ENCODE peak calls at places on chromosomes 16 and 17, in four cellular contexts. V is H9, C is IMR-90, Q is H1. X is an unnamed sample.

GRCh38 chr17:49482144-49482817 is 12.8 kb upstream of the NGFR start:
- DNase-seq in Q (no peak), V (no peak), C (peak; percentile 16), X (no peak)

GRCh38 chr17:8885968-8886674 is 18.6 kb upstream of the PIK3R6 start:
- DNase-seq in V (peak; percentile 84), C (no peak), Q (no peak), X (peak; percentile 32)

GRCh38 chr17:82668024-82668630 is 19.9 kb upstream of the WDR45B start:
- DNase-seq in Q (no peak), C (no peak), V (no peak), X (no peak)

GRCh38 chr16:790086-790485 is 1.7 kb downstream of the CHTF18 start:
- DNase-seq in Q (no peak), V (no peak), C (no peak), X (no peak)

GRCh38 chr17:48510761-48511604 is 19.8 kb downstream of the HOXB1 start:
- DNase-seq in Q (no peak), C (peak; percentile 71), V (no peak), X (no peak)

GRCh38 chr16:89123001-89123830 is 29.6 kb downstream of the ACSF3 start:
- DNase-seq in V (no peak), Q (no peak), C (no peak), X (no peak)

GRCh38 chr16:81544261-81544660 is 99.7 kb downstream of the CMIP start:
- DNase-seq in V (no peak), C (no peak), Q (no peak), X (no peak)

GRCh38 chr17:61806081-61806828 is 57.1 kb downstream of the BRIP1 start:
- DNase-seq in Q (no peak), V (no peak), C (no peak), X (peak; percentile 61)

GRCh38 chr17:49951362-49952080 is 17.5 kb upstream of the DLX4 start:
- DNase-seq in Q (no peak), V (no peak), C (no peak), X (no peak)

GRCh38 chr17:61402978-61403845 is 3.6 kb downstream of the TBX2 start:
- DNase-seq in Q (peak; percentile 61), C (peak; percentile 66), V (peak; percentile 82), X (no peak)

GRCh38 chr17:74827800-74828199 is 31.9 kb downstream of the GRIN2C start:
- DNase-seq in C (no peak), V (no peak), Q (no peak), X (no peak)

GRCh38 chr16:14470788-14471187 is 159.3 kb downstream of the PARN start:
- DNase-seq in V (no peak), Q (no peak), C (no peak), X (no peak)

GRCh38 chr16:14464796-14465195 is 165.3 kb downstream of the PARN start:
- DNase-seq in V (no peak), C (no peak), Q (no peak), X (no peak)

GRCh38 chr16:14462811-14463210 is 167.2 kb downstream of the PARN start:
- DNase-seq in C (peak; percentile 29), V (no peak), Q (no peak), X (peak; percentile 88)

GRCh38 chr16:14464192-14464591 is 165.9 kb downstream of the PARN start:
- DNase-seq in V (no peak), C (no peak), Q (no peak), X (no peak)

GRCh38 chr16:14465799-14466198 is 164.3 kb downstream of the PARN start:
- DNase-seq in Q (no peak), V (no peak), C (no peak), X (no peak)
- H3K56ac ChIP-seq in Q (no peak overlapping the region), V (no peak overlapping the region), C (no peak overlapping the region), X (no peak overlapping the region)

GRCh38 chr16:68082596-68083238 is 2.5 kb upstream of the NFATC3 start:
- DNase-seq in Q (peak; percentile 37), V (no peak), C (no peak), X (no peak)

GRCh38 chr16:68084504-68085258 is 489 bp upstream of the NFATC3 start:
- DNase-seq in C (peak; percentile 61), Q (peak; percentile 89), V (peak; percentile 99), X (peak; percentile 98)

GRCh38 chr16:68083239-68083781 is 1.9 kb upstream of the NFATC3 start:
- DNase-seq in Q (peak; percentile 43), V (no peak), C (no peak), X (no peak)

GRCh38 chr16:68085259-68086071 is at the start of gene NFATC3:
- DNase-seq in V (peak; percentile 37), C (peak; percentile 94), Q (peak; percentile 97), X (peak; percentile 75)

DNA sequence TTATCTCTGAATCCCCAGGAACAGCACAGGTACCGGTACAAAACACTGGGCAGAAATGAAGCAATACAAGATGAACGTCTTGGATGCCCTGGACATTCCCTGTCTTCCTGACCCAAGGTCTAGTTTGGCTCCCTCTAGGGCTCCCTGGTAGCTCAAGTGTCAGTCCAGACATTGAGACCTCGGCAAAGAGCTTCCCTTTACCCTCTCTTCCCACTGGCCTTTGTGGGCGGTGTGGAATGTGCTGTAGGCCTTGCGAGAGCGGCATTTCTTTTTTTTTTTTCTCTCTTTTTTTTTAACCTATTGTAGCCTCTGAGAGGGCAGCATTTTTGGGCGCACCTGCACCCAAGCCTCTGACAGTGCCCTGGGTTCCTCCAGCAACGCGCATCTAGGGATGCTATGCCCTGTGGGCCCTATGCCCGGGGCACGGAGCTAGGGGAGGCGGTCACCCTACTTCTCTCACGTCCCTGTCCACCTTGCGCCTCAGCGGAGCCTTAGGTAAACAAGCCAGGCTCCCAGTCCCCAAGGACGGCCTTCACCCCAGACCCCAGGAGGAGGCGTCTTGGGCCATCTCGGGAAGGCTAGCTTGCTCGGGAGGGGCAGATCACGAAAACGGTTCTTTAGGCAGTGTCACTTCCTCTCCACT is 1.2 kb upstream of the NFATC3 start:
- DNase-seq in C (peak; percentile 37), V (no peak), Q (no peak), X (peak; percentile 75)
- H3K56ac ChIP-seq in C (peak overlapping the region; percentile 59), V (no peak overlapping the region), Q (no peak overlapping the region), X (peak overlapping the region; percentile 96)

GRCh38 chr17:41813039-41813680 is 356 bp downstream of the FKBP10 start:
- DNase-seq in C (no peak), Q (no peak), V (no peak), X (no peak)
- H3K56ac ChIP-seq in C (peak overlapping the region; percentile 96), Q (peak overlapping the region; percentile 2), V (no peak overlapping the region), X (peak overlapping the region; percentile 91)

GRCh38 chr17:37844977-37845293 is 79.3 kb upstream of the TBC1D3K start:
- DNase-seq in V (no peak), C (no peak), Q (no peak), X (no peak)

GRCh38 chr17:37849617-37849972 is 74.6 kb upstream of the TBC1D3K start:
- DNase-seq in Q (no peak), C (no peak), V (no peak), X (no peak)

GRCh38 chr17:37848690-37849616 is 75.3 kb upstream of the TBC1D3K start:
- DNase-seq in Q (no peak), C (peak; percentile 96), V (no peak), X (peak; percentile 77)

GRCh38 chr17:37847102-37847501 is 77.1 kb upstream of the TBC1D3K start:
- DNase-seq in Q (no peak), C (no peak), V (no peak), X (no peak)

DNA sequence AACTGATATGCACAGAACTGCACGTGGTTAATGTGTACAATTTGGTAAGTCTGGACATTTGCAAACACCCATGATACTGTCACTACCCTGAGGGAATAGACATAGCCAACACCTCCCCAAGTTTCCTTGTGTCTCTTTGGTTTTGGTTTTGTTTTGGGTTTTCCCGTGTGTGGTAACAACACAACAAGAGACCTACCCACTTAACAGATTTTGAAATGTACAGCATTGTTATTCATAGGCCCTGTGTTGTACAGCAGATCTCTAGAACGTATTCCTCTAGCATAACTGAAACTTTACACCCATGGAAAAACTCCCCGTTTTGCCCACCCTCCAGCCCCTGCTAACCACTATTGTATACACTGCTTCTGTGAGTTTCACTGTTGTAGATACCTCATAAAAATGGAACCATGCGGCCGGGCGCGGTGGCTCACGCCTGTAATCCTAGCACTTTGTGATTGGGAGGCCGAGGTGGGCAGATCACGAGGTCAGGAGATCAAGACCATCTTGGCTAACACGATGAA is 76.3 kb upstream of the TBC1D3K start:
- DNase-seq in V (no peak), C (no peak), Q (no peak), X (no peak)
- H3K56ac ChIP-seq in V (no peak overlapping the region), C (no peak overlapping the region), Q (no peak overlapping the region), X (no peak overlapping the region)

GRCh38 chr16:51450913-51451312 is 299.8 kb upstream of the SALL1 start:
- DNase-seq in C (no peak), Q (no peak), V (no peak), X (no peak)

GRCh38 chr16:51453296-51453695 is 302.2 kb upstream of the SALL1 start:
- DNase-seq in C (no peak), Q (no peak), V (no peak), X (no peak)

GRCh38 chr16:51445250-51445649 is 294.2 kb upstream of the SALL1 start:
- DNase-seq in V (no peak), C (peak; percentile 13), Q (no peak), X (no peak)

DNA sequence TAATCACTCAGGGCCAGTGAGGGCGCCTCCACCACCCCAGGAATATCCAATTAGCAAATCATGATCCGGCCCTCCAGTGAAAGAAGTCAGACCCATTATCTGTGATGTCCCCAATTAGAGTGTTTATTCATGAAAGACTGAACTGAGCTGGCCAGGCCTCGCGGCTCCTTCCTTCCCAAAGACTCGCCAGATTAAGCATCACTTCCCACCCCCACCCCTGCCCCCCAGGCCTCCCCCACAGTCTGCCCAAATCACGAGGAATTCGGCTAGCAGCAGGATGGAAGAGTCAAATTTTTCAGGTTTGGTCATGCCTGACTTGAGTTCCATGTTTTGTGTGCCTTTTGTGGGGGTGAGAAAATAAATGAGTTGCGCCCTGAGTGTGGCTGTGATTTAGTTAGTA is 298.4 kb upstream of the SALL1 start:
- DNase-seq in C (no peak), Q (no peak), V (no peak), X (peak; percentile 85)
- H3K56ac ChIP-seq in C (no peak overlapping the region), Q (no peak overlapping the region), V (no peak overlapping the region), X (no peak overlapping the region)

DNA sequence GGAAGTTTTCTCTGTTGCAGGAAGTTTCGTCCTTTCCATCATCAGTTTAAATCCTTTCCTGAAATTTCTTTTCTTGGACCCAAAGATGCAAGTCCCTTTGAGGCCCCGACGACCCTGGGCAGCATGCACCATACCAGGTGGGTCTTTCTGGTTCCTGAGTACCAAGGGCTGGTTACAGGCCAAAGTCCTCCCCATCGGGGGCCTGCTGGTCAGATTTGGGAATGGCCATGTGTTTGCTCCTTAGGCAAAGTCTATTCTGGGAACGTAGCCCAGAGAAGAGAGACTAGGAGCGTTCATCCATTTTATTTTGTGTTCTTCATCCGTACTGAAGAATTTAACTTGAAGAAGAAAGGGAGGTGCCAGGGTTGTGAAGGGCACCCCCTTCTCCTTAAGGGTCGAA is 17.5 kb upstream of the ADAM11 start:
- DNase-seq in C (no peak), V (no peak), Q (no peak), X (no peak)
- H3K56ac ChIP-seq in C (no peak overlapping the region), V (no peak overlapping the region), Q (no peak overlapping the region), X (no peak overlapping the region)

DNA sequence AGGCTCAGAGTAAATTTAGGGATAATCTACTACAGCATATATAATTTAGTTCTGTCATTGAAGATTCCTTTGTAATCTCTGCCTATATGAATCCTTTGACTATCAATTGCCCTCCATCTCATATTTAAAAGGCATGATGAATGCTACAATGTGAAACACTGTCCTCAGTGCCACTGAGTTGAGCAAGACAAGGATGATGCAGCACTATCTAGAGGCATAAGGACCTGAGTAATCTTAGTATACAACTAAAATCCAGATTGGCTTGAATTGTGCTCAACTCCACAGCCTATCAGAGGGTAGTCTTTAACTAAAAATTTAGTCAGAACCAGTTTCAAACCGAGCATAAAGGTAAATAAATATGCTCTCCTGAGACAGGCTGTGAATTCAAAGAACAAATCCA is 11.6 kb upstream of the STRADA start:
- DNase-seq in Q (no peak), V (no peak), C (no peak), X (no peak)
- H3K56ac ChIP-seq in Q (no peak overlapping the region), V (no peak overlapping the region), C (no peak overlapping the region), X (no peak overlapping the region)